ENCODE peak calls at places on chromosomes 16 and 17, in nine cellular contexts. P, X, T, L, V, W, C, Y and M are unnamed samples. For H3K27me3 and H3K9me3, the result is how much of the 10 kb centered on the place peaks cover.

GRCh38 chr17:80035937-80036714 is at the start of gene CCDC40:
- DNase-seq in L (peak), P (peak), T (peak), X (peak), C (peak), W (peak), Y (peak), V (peak), M (peak)

GRCh38 chr16:57270221-57271062 is 14.0 kb downstream of the PLLP start:
- DNase-seq in X (peak), T (no peak), L (no peak), W (no peak), Y (peak), V (no peak), P (no peak), C (no peak), M (no peak)

GRCh38 chr17:75619506-75620431 is 13.5 kb upstream of the SMIM5 start:
- DNase-seq in P (peak), Y (peak), L (no peak), C (no peak), W (peak), X (no peak), V (no peak), T (no peak), M (peak)

GRCh38 chr16:20904507-20905079 is 4.0 kb downstream of the LYRM1 start:
- DNase-seq in T (no peak), Y (no peak), C (no peak), V (peak), L (no peak), X (no peak), W (no peak), P (peak), M (peak)

GRCh38 chr16:68332411-68333121 is 21.7 kb downstream of the PRMT7 start:
- DNase-seq in Y (no peak), T (no peak), X (peak), P (peak), V (peak), C (no peak), W (no peak), L (peak), M (no peak)

GRCh38 chr17:15782809-15783208 is 50.7 kb downstream of the TBC1D26 start:
- DNase-seq in C (no peak), X (peak), V (peak), L (peak), Y (no peak), T (no peak), P (peak), W (no peak), M (no peak)

GRCh38 chr17:78651551-78651950 is 74.4 kb upstream of the DNAH17 start:
- DNase-seq in Y (no peak), V (no peak), T (no peak), W (no peak), L (no peak), X (no peak), P (no peak), C (no peak), M (no peak)

GRCh38 chr17:27577884-27578717 is 52.9 kb upstream of the LGALS9 start:
- DNase-seq in W (peak), C (no peak), V (no peak), X (no peak), T (no peak), P (peak), Y (no peak), L (peak), M (no peak)

GRCh38 chr16:76787394-76787793 is 403.6 kb upstream of the MON1B start:
- DNase-seq in L (no peak), P (no peak), V (no peak), X (no peak), W (no peak), T (no peak), C (no peak), Y (no peak), M (no peak)

GRCh38 chr17:45277992-45278391 is 16.1 kb upstream of the SPATA32 start:
- DNase-seq in Y (no peak), X (no peak), W (no peak), T (no peak), C (no peak), P (peak), V (no peak), L (peak), M (peak)

GRCh38 chr17:46822388-46822921 is 4.0 kb upstream of the WNT3 start:
- DNase-seq in L (no peak), C (no peak), Y (no peak), W (no peak), V (no peak), X (no peak), P (no peak), T (peak), M (no peak)

GRCh38 chr17:8740486-8740885 is 4.2 kb downstream of the CCDC42 start:
- DNase-seq in V (peak), X (no peak), P (no peak), Y (peak), C (peak), T (peak), L (no peak), W (no peak), M (no peak)

GRCh38 chr17:80510772-80511171 is 33.9 kb upstream of the RPTOR start:
- DNase-seq in P (no peak), C (no peak), T (no peak), V (no peak), X (no peak), Y (no peak), L (no peak), W (no peak), M (no peak)

GRCh38 chr17:13725286-13725990 is 123.7 kb upstream of the HS3ST3A1 start:
- DNase-seq in V (no peak), Y (no peak), C (no peak), W (peak), X (no peak), P (no peak), T (no peak), L (no peak), M (peak)

GRCh38 chr17:13346081-13346533 is 255.6 kb downstream of the HS3ST3A1 start:
- DNase-seq in X (no peak), W (no peak), C (no peak), Y (no peak), T (no peak), L (no peak), V (no peak), P (no peak), M (no peak)

GRCh38 chr16:48295493-48296281 is 48.3 kb upstream of the ABCC11 start:
- DNase-seq in P (peak), W (no peak), V (peak), X (no peak), Y (no peak), C (no peak), L (no peak), T (no peak), M (no peak)

GRCh38 chr17:42617956-42618431 is 8.5 kb downstream of the TUBG1 start:
- DNase-seq in C (no peak), P (peak), W (peak), V (no peak), T (no peak), Y (no peak), L (no peak), X (no peak), M (no peak)

GRCh38 chr17:19263621-19264010 is 26.4 kb downstream of the EPN2 start:
- DNase-seq in C (no peak), T (peak), L (peak), X (peak), P (no peak), V (no peak), W (no peak), Y (no peak), M (peak)

GRCh38 chr16:17414916-17415315 is 55.8 kb downstream of the XYLT1 start:
- DNase-seq in T (no peak), X (no peak), L (no peak), V (no peak), C (no peak), P (no peak), Y (no peak), W (no peak), M (no peak)

GRCh38 chr16:69893086-69893485 is 58.0 kb upstream of the CLEC18A start:
- DNase-seq in L (no peak), T (no peak), W (no peak), V (no peak), P (no peak), X (no peak), C (no peak), Y (no peak), M (no peak)

GRCh38 chr17:82874011-82874835 is 34.4 kb upstream of the ZNF750 start:
- DNase-seq in V (no peak), Y (no peak), X (peak), L (no peak), P (no peak), C (no peak), T (peak), W (no peak), M (no peak)

GRCh38 chr17:65674246-65675045 is 113.0 kb upstream of the AXIN2 start:
- DNase-seq in V (no peak), W (no peak), Y (no peak), P (no peak), X (no peak), C (no peak), T (no peak), L (no peak), M (no peak)

GRCh38 chr17:49996495-49997255 is 1.7 kb upstream of the DLX3 start:
- DNase-seq in Y (peak), P (peak), X (peak), V (peak), T (peak), C (peak), L (no peak), W (peak), M (peak)

GRCh38 chr16:4033951-4034350 is 82.3 kb downstream of the ADCY9 start:
- DNase-seq in V (no peak), P (no peak), C (no peak), L (no peak), W (no peak), T (no peak), X (no peak), Y (no peak), M (no peak)

GRCh38 chr16:15621889-15622288 is 21.1 kb downstream of the MARF1 start:
- DNase-seq in V (no peak), W (no peak), T (no peak), C (no peak), Y (no peak), X (no peak), P (no peak), L (no peak), M (no peak)

GRCh38 chr16:25171390-25171789 is 45.4 kb upstream of the AQP8 start:
- DNase-seq in X (no peak), V (no peak), Y (no peak), L (no peak), W (no peak), T (no peak), C (no peak), P (peak), M (no peak)

GRCh38 chr16:17125671-17126070 is 345.1 kb downstream of the XYLT1 start:
- DNase-seq in Y (no peak), L (no peak), T (no peak), V (no peak), C (no peak), W (no peak), P (no peak), X (no peak), M (peak)

GRCh38 chr17:58986005-58986404 is 120.7 kb downstream of the TRIM37 start:
- DNase-seq in W (no peak), Y (no peak), C (no peak), V (no peak), P (no peak), X (no peak), T (no peak), L (no peak), M (no peak)

GRCh38 chr17:9937164-9937835 is 32.2 kb upstream of the RCVRN start:
- DNase-seq in V (no peak), P (peak), Y (no peak), X (no peak), L (peak), W (no peak), T (no peak), C (no peak), M (no peak)

GRCh38 chr16:11408261-11408660 is 63.0 kb downstream of the RMI2 start:
- DNase-seq in X (no peak), V (no peak), Y (no peak), T (no peak), L (no peak), C (no peak), W (no peak), P (no peak), M (no peak)

GRCh38 chr16:74999683-75000480 is 1.1 kb downstream of the ZNRF1 start:
- DNase-seq in C (peak), L (peak), X (peak), V (peak), T (peak), Y (peak), W (peak), P (peak), M (peak)

GRCh38 chr17:55056530-55056929 is 88.0 kb downstream of the STXBP4 start:
- DNase-seq in L (no peak), P (peak), X (no peak), V (peak), C (no peak), T (no peak), W (peak), Y (no peak), M (peak)

GRCh38 chr16:22347100-22347820 is 27.2 kb downstream of the CDR2 start:
- DNase-seq in L (no peak), V (no peak), W (no peak), C (no peak), T (no peak), X (no peak), P (no peak), Y (no peak), M (no peak)

GRCh38 chr16:27879601-27880247 is 183.8 kb downstream of the GSG1L start:
- DNase-seq in P (peak), L (no peak), V (no peak), W (no peak), C (no peak), Y (no peak), X (no peak), T (no peak), M (no peak)

GRCh38 chr16:12311309-12311708 is 334.8 kb downstream of the SNX29 start:
- DNase-seq in V (no peak), W (no peak), C (no peak), P (no peak), X (no peak), T (no peak), L (peak), Y (peak), M (no peak)

GRCh38 chr16:81560979-81561657 is 116.5 kb downstream of the CMIP start:
- DNase-seq in V (no peak), W (no peak), T (no peak), C (no peak), P (no peak), X (no peak), Y (no peak), L (no peak), M (peak)

GRCh38 chr17:3981455-3981854 is 17.2 kb upstream of the ATP2A3 start:
- DNase-seq in T (no peak), X (peak), W (no peak), C (no peak), Y (no peak), P (no peak), L (no peak), V (no peak), M (no peak)

GRCh38 chr16:79601092-79601977 is 798 bp upstream of the MAF start:
- DNase-seq in T (peak), P (peak), C (peak), X (peak), L (peak), W (no peak), V (peak), Y (peak), M (no peak)
- H3K4me3 ChIP-seq in T (peak), P (peak), C (peak), X (peak), L (peak), W (no peak), V (peak), Y (peak), M (peak)

GRCh38 chr17:1709403-1709891 is 730 bp downstream of the TLCD2 start:
- DNase-seq in Y (peak), C (no peak), T (no peak), L (peak), P (no peak), V (peak), X (no peak), W (no peak), M (no peak)

GRCh38 chr17:1712271-1712670 is 2.1 kb upstream of the TLCD2 start:
- DNase-seq in Y (no peak), W (no peak), X (no peak), C (no peak), L (no peak), V (no peak), P (no peak), T (no peak), M (no peak)

GRCh38 chr17:1711804-1712203 is 1.6 kb upstream of the TLCD2 start:
- DNase-seq in V (no peak), W (no peak), L (no peak), P (no peak), Y (no peak), T (no peak), C (no peak), X (no peak), M (no peak)

GRCh38 chr17:1710807-1711553 is 803 bp upstream of the TLCD2 start:
- DNase-seq in P (no peak), W (no peak), C (no peak), T (no peak), V (peak), L (no peak), X (no peak), Y (peak), M (no peak)

GRCh38 chr17:1709971-1710806 is at the start of gene TLCD2:
- DNase-seq in P (peak), W (peak), Y (peak), T (peak), L (peak), V (peak), X (peak), C (no peak), M (peak)
- H3K27me3 ChIP-seq in P (under half), W (under half), Y (under half), T (under half), L (under half), V (under half), X (under half), C (under half), M (under half)

GRCh38 chr17:57784226-57784895 is 39.3 kb upstream of the CCDC182 start:
- DNase-seq in Y (no peak), X (no peak), C (no peak), T (no peak), L (no peak), V (no peak), P (no peak), W (no peak), M (no peak)
- H3K9me3 ChIP-seq in Y (under half), X (under half), C (under half), T (under half), L (under half), V (under half), P (under half), W (under half), M (under half)

GRCh38 chr16:55605756-55606155 is 39.3 kb downstream of the CAPNS2 start:
- DNase-seq in Y (no peak), T (no peak), C (no peak), L (no peak), V (no peak), W (no peak), P (no peak), X (no peak), M (peak)
- H3K4me3 ChIP-seq in Y (no peak), T (no peak), C (no peak), L (no peak), V (no peak), W (no peak), P (no peak), X (no peak), M (no peak)

DNA sequence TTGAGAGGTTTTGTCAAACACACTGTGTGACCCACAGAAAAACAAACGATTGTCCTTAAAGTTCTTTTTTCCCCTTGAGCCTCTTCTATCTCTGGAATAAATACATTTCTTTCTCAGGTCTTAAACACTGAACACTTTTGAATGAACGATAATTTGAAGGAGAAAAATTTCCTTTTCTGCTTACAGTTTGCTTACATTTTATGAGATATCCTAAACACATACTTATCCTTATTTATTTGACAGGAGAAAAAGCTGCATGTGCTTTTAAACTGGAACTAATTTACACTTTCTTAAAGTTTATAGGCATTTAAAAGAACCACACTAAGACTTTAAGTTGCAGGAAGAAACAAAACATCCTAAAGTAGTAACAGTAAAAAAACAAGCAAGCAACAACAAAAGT is 4.8 kb upstream of the IGF2BP1 start:
- DNase-seq in C (no peak), T (no peak), Y (no peak), W (no peak), L (no peak), X (no peak), V (no peak), P (no peak), M (no peak)
- H3K27me3 ChIP-seq in C (under half), T (half or more), Y (under half), W (half or more), L (half or more), X (under half), V (under half), P (under half), M (half or more)